ENCODE peak calls at places on chromosomes 6 and 20, in nine cellular contexts. P is pancreas; M is neural progenitor cell; Q is gastrocnemius medialis; A is heart left ventricle; E is CD8-positive, alpha-beta memory T cell; W is right lobe of liver; J is hepatocyte; U is OCI-LY7. V is an unnamed sample.

GRCh38 chr6:165571721-165572132 is 91.3 kb downstream of the PDE10A start:
- DNase-seq in M (no peak), Q (no peak), E (no peak), U (no peak), P (no peak), W (no peak), A (no peak), J (no peak), V (peak; percentile 81)

GRCh38 chr6:34664270-34664971 is 32.1 kb downstream of the ILRUN start:
- DNase-seq in Q (no peak), U (no peak), A (no peak), P (no peak), E (no peak), M (no peak), J (no peak), W (no peak), V (no peak)

GRCh38 chr20:31594558-31595379 is 10.3 kb upstream of the ID1 start:
- DNase-seq in P (no peak), E (no peak), A (peak; percentile 87), M (peak; percentile 42), Q (no peak), W (no peak), J (peak; percentile 27), U (no peak), V (no peak)

GRCh38 chr20:24766826-24767622 is 182.0 kb upstream of the CST7 start:
- DNase-seq in Q (no peak), J (no peak), U (no peak), A (no peak), P (no peak), E (no peak), W (no peak), M (no peak), V (no peak)

GRCh38 chr6:93418448-93419303 is 683 bp downstream of the EPHA7 start:
- DNase-seq in P (peak; percentile 3), A (peak; percentile 31), E (no peak), Q (no peak), J (peak; percentile 66), W (peak; percentile 27), U (no peak), M (peak; percentile 92), V (no peak)

GRCh38 chr6:14429396-14429795 is 311.8 kb downstream of the CD83 start:
- DNase-seq in P (no peak), W (no peak), M (peak; percentile 41), J (no peak), Q (no peak), U (no peak), A (no peak), E (no peak), V (no peak)

GRCh38 chr6:37624606-37625574 is 72.8 kb downstream of the MDGA1 start:
- DNase-seq in U (no peak), W (peak; percentile 77), A (peak; percentile 35), E (no peak), M (no peak), P (peak; percentile 56), Q (no peak), J (no peak), V (no peak)

GRCh38 chr20:62774076-62774714 is 22.1 kb upstream of the MRGBP start:
- DNase-seq in P (no peak), M (no peak), Q (no peak), U (no peak), A (no peak), W (no peak), J (no peak), E (no peak), V (no peak)

GRCh38 chr20:50101281-50101680 is 11.7 kb downstream of the UBE2V1 start:
- DNase-seq in W (no peak), M (no peak), E (no peak), U (no peak), P (no peak), Q (no peak), J (no peak), A (no peak), V (no peak)

GRCh38 chr20:6434131-6434530 is 311.3 kb upstream of the FERMT1 start:
- DNase-seq in U (no peak), E (no peak), A (no peak), J (no peak), W (no peak), P (no peak), Q (no peak), M (no peak), V (no peak)

GRCh38 chr6:108080010-108080780 is 5.7 kb upstream of the OSTM1 start:
- DNase-seq in A (no peak), Q (no peak), W (no peak), M (no peak), U (no peak), E (no peak), J (no peak), P (no peak), V (no peak)

GRCh38 chr20:51008718-51009117 is 14.2 kb downstream of the KCNG1 start:
- DNase-seq in P (no peak), Q (no peak), A (no peak), U (no peak), M (no peak), W (no peak), J (peak; percentile 44), E (no peak), V (no peak)

GRCh38 chr20:1280421-1281102 is 14.5 kb downstream of the SNPH start:
- DNase-seq in U (no peak), P (no peak), W (no peak), M (no peak), A (no peak), E (no peak), J (no peak), Q (peak; percentile 56), V (no peak)

GRCh38 chr6:39770476-39770875 is 21.7 kb upstream of the DAAM2 start:
- DNase-seq in U (no peak), J (no peak), A (no peak), E (no peak), M (no peak), P (no peak), Q (no peak), W (no peak), V (no peak)

GRCh38 chr6:103273048-103273447 is 1586.7 kb downstream of the HACE1 start:
- DNase-seq in E (no peak), M (peak; percentile 51), W (no peak), J (peak; percentile 52), A (no peak), U (peak; percentile 17), P (no peak), Q (no peak), V (peak; percentile 69)

GRCh38 chr6:69936674-69937363 is 70.5 kb downstream of the COL19A1 start:
- DNase-seq in Q (no peak), W (no peak), P (no peak), J (no peak), M (no peak), E (no peak), A (no peak), U (no peak), V (no peak)

GRCh38 chr20:768426-768978 is at the start of gene SLC52A3:
- DNase-seq in U (no peak), E (no peak), J (peak; percentile 58), P (peak; percentile 65), W (no peak), Q (no peak), M (peak; percentile 51), A (peak; percentile 69), V (peak; percentile 60)

GRCh38 chr6:466564-466963 is 75.0 kb downstream of the IRF4 start:
- DNase-seq in P (no peak), Q (no peak), U (no peak), A (no peak), J (no peak), W (no peak), E (no peak), M (no peak), V (no peak)

GRCh38 chr6:15608406-15608805 is 54.4 kb downstream of the DTNBP1 start:
- DNase-seq in A (peak; percentile 32), U (no peak), E (no peak), M (no peak), J (peak; percentile 43), W (no peak), P (no peak), Q (no peak), V (no peak)

GRCh38 chr6:79713701-79714322 is 82.7 kb downstream of the SH3BGRL2 start:
- DNase-seq in W (peak; percentile 32), Q (no peak), J (peak; percentile 77), U (peak; percentile 51), P (peak; percentile 24), E (no peak), M (peak; percentile 78), A (peak; percentile 13), V (peak; percentile 61)

GRCh38 chr6:27890351-27891299 is 21.6 kb downstream of the OR2B2 start:
- DNase-seq in W (peak; percentile 60), A (peak; percentile 36), M (peak; percentile 87), E (peak; percentile 73), P (no peak), Q (no peak), U (peak; percentile 94), J (peak; percentile 86), V (peak; percentile 96)

GRCh38 chr6:49556429-49556837 is 6.0 kb downstream of the C6orf141 start:
- DNase-seq in A (no peak), U (no peak), J (peak; percentile 82), W (no peak), Q (no peak), P (peak; percentile 65), M (no peak), E (no peak), V (no peak)

GRCh38 chr6:153411249-153411648 is 280.2 kb upstream of the RGS17 start:
- DNase-seq in P (no peak), M (no peak), J (no peak), W (no peak), Q (no peak), A (no peak), E (no peak), U (no peak), V (no peak)

GRCh38 chr6:153412519-153412918 is 281.4 kb upstream of the RGS17 start:
- DNase-seq in W (no peak), J (no peak), A (no peak), P (no peak), U (no peak), E (no peak), M (no peak), Q (no peak), V (no peak)
- H3K9me3 ChIP-seq in W (no peaks in the 10 kb centered on the region), J (no peaks in the 10 kb centered on the region), A (no peaks in the 10 kb centered on the region), P (no peaks in the 10 kb centered on the region), U (peaks cover 4% of the 10 kb centered on the region), E (no peaks in the 10 kb centered on the region), M (no peaks in the 10 kb centered on the region), Q (no peaks in the 10 kb centered on the region), V (no peaks in the 10 kb centered on the region)

GRCh38 chr20:22681591-22682248 is 97.3 kb upstream of the FOXA2 start:
- DNase-seq in P (no peak), E (no peak), U (no peak), M (no peak), Q (no peak), W (no peak), A (no peak), J (no peak), V (no peak)
- H3K9me3 ChIP-seq in P (no peaks in the 10 kb centered on the region), E (no peaks in the 10 kb centered on the region), U (no peaks in the 10 kb centered on the region), M (no peaks in the 10 kb centered on the region), Q (no peaks in the 10 kb centered on the region), W (no peaks in the 10 kb centered on the region), A (no peaks in the 10 kb centered on the region), J (no peaks in the 10 kb centered on the region), V (peaks cover 2% of the 10 kb centered on the region)

GRCh38 chr6:109450801-109451200 is 4.8 kb downstream of the MICAL1 start:
- DNase-seq in P (no peak), Q (no peak), E (no peak), U (no peak), M (no peak), A (no peak), W (no peak), J (no peak), V (peak; percentile 53)
- H3K9me3 ChIP-seq in P (no peaks in the 10 kb centered on the region), Q (no peaks in the 10 kb centered on the region), E (no peaks in the 10 kb centered on the region), U (no peaks in the 10 kb centered on the region), M (no peaks in the 10 kb centered on the region), A (no peaks in the 10 kb centered on the region), W (no peaks in the 10 kb centered on the region), J (no peaks in the 10 kb centered on the region), V (no peaks in the 10 kb centered on the region)

GRCh38 chr20:29298759-29299613 is 1958.5 kb upstream of the DEFB115 start:
- DNase-seq in Q (no peak), P (no peak), A (no peak), M (no peak), U (no peak), J (no peak), W (no peak), E (no peak), V (no peak)
- H3K9me3 ChIP-seq in Q (no peaks in the 10 kb centered on the region), P (no peaks in the 10 kb centered on the region), A (no peaks in the 10 kb centered on the region), M (no peaks in the 10 kb centered on the region), U (no peaks in the 10 kb centered on the region), J (no peaks in the 10 kb centered on the region), W (no peaks in the 10 kb centered on the region), E (no peaks in the 10 kb centered on the region), V (peaks cover 23% of the 10 kb centered on the region)

V was measured in Karpas-422.